ENCODE peak calls at places on chromosomes 2 and 18, in eight cellular contexts. R is GM12865, L is WTC11, M is astrocyte of the spinal cord, S is uterus, O is fibroblast of lung, J is GM06990, C is cardiac muscle cell. A is an unnamed sample.

GRCh38 chr18:38526922-38527321 is 961.3 kb upstream of the CELF4 start:
- DNase-seq in O (no peak), S (no peak), R (peak; percentile 40), M (no peak), L (no peak), C (no peak), J (no peak), A (no peak)

GRCh38 chr2:34305587-34305986 is 706.5 kb upstream of the FAM98A start:
- DNase-seq in M (no peak), C (no peak), O (no peak), J (no peak), R (no peak), S (no peak), L (no peak), A (no peak)

GRCh38 chr2:168758970-168759820 is 43.2 kb upstream of the NOSTRIN start:
- DNase-seq in O (peak; percentile 69), L (no peak), S (peak; percentile 31), C (peak; percentile 76), M (peak; percentile 57), J (no peak), R (peak; percentile 58), A (no peak)

GRCh38 chr2:72819501-72819900 is 6.3 kb downstream of the EXOC6B start:
- DNase-seq in O (no peak), C (no peak), S (no peak), J (no peak), M (no peak), R (no peak), L (no peak), A (no peak)

GRCh38 chr2:191152841-191153240 is 2.0 kb upstream of the STAT4 start:
- DNase-seq in M (peak; percentile 49), J (no peak), S (no peak), C (peak; percentile 47), O (no peak), L (no peak), R (peak; percentile 32), A (no peak)

GRCh38 chr2:161136696-161137324 is 23.4 kb upstream of the TANK start:
- DNase-seq in M (peak; percentile 12), L (no peak), C (peak; percentile 56), S (no peak), O (no peak), R (peak; percentile 91), J (peak; percentile 56), A (no peak)

GRCh38 chr2:107062599-107063196 is 176.7 kb upstream of the ST6GAL2 start:
- DNase-seq in O (no peak), R (no peak), J (no peak), L (no peak), S (no peak), C (no peak), M (no peak), A (no peak)

GRCh38 chr2:229980440-229981184 is 58.3 kb downstream of the FBXO36 start:
- DNase-seq in C (peak; percentile 87), L (peak; percentile 13), J (peak; percentile 39), R (peak; percentile 68), O (peak; percentile 39), M (peak; percentile 81), S (peak; percentile 69), A (no peak)

GRCh38 chr2:240713928-240714746 is 22.5 kb downstream of the AQP12A start:
- DNase-seq in M (no peak), L (no peak), C (no peak), O (no peak), R (no peak), J (no peak), S (no peak), A (no peak)

GRCh38 chr2:213934560-213934959 is 476.3 kb upstream of the VWC2L start:
- DNase-seq in L (no peak), S (no peak), M (peak; percentile 12), J (peak; percentile 26), O (peak; percentile 9), C (peak; percentile 16), R (peak; percentile 69), A (no peak)

GRCh38 chr2:64251497-64252277 is 107.5 kb upstream of the PELI1 start:
- DNase-seq in S (no peak), C (no peak), R (no peak), M (no peak), J (no peak), O (no peak), L (peak; percentile 44), A (no peak)

GRCh38 chr18:4233468-4233867 is 221.6 kb downstream of the DLGAP1 start:
- DNase-seq in J (no peak), C (no peak), R (no peak), L (no peak), M (no peak), S (no peak), O (no peak), A (no peak)

GRCh38 chr2:195779491-195779890 is 122.5 kb downstream of the SLC39A10 start:
- DNase-seq in S (no peak), L (no peak), C (peak; percentile 2), O (no peak), J (no peak), M (no peak), R (no peak), A (no peak)

GRCh38 chr18:12750708-12751502 is 48.1 kb downstream of the PSMG2 start:
- DNase-seq in R (no peak), M (no peak), C (no peak), J (no peak), L (no peak), O (no peak), S (no peak), A (no peak)

GRCh38 chr2:21260316-21260715 is 136.5 kb downstream of the TDRD15 start:
- DNase-seq in M (no peak), R (no peak), O (no peak), L (no peak), S (no peak), C (no peak), J (no peak), A (no peak)

GRCh38 chr18:31741096-31741735 is 19.5 kb downstream of the SLC25A52 start:
- DNase-seq in M (peak; percentile 43), L (peak; percentile 63), J (no peak), R (peak; percentile 59), C (peak; percentile 61), S (peak; percentile 42), O (peak; percentile 49), A (no peak)

GRCh38 chr2:222859786-222860726 is 780 bp upstream of the ACSL3 start:
- DNase-seq in J (no peak), S (peak; percentile 59), O (peak; percentile 87), L (peak; percentile 30), C (peak; percentile 84), R (no peak), M (peak; percentile 54), A (no peak)

GRCh38 chr2:179107179-179107541 is 57.2 kb upstream of the CCDC141 start:
- DNase-seq in S (no peak), M (no peak), R (no peak), O (no peak), L (no peak), J (no peak), C (no peak), A (no peak)

DNA sequence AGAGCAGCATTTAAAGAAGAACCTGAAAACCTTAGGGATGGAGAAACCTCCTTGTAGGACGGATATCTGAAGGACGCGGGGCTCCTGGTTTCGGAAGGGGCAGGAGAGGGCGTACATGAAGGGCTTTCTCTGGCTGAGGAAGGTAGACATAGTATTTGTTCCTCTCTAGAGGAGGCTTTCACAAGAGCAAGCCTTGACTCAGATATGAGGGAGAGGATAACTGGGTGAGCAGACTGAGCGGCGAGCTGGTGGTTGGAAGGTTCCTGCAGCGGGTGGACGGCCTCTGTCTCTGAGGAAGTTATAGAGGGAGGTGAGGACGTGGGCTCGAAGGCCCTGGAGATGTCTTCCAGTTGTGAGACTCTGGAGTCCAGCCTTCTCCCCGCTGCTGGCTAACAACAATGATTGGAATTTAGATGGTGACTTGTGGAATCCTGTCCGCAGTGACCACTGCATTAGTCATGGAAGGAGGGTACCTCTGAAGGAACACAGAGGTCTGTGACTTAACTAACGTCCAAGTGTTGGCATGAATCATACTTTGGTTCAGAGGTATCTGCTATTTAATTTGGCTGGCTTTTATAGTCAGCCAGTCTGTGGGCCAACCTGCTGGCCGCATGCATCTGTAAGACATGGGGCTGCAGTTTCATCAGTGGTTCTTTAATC is 80.9 kb downstream of the ASAP2 start:
- DNase-seq in O (peak; percentile 95), R (no peak), S (no peak), J (no peak), C (peak; percentile 97), L (no peak), M (peak; percentile 98), A (no peak)
- TF ChIP-seq CTCF in O (no peak), R (no peak), S (no peak), J (no peak), C (no peak), L (no peak), M (no peak), A (no peak)

DNA sequence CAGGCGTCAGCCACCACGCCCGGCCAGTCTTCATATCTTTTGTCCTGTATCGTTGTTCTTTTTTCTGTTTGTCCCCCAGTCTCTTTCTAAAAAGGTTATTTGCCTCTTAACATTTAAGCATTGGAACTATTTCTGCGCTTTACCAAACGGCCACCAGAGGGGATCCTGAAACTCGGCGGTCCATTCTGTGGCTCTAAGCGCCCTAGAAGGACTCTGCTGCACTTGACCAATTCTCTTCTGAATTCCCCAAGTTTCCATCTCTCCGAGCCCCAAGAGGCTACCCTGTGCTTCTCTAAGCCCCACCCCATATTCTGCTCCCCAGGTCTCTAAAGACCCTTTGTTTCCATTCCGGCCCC is 33.1 kb upstream of the REG3G start:
- DNase-seq in J (no peak), C (peak; percentile 10), O (no peak), L (peak; percentile 53), R (no peak), S (no peak), M (peak; percentile 2), A (peak; percentile 31)
- TF ChIP-seq CTCF in J (peak; percentile 32), C (peak; percentile 30), O (no peak), L (peak; percentile 38), R (peak; percentile 26), S (no peak), M (peak; percentile 34), A (peak; percentile 46)

DNA sequence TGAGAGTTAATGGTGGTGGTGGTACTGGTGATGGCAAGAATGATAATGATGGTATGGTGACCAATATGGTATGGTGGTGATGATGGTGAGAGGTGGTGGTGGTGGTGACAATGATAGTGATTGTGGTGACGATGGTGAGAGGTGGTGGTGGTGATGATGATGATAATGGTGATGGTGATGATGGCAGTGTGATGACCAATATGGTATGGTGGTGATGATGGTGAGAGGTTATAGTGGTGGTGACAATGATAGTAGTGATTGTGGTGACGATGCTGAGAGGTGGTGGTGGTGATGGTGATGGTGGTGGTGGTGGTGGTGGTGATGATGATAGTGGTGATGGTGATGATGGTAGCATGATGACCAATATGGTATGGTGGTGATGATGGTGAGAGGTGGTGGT is 169.2 kb downstream of the GBX2 start:
- DNase-seq in O (no peak), J (no peak), L (no peak), S (no peak), C (no peak), R (no peak), M (no peak), A (no peak)
- TF ChIP-seq CTCF in O (no peak), J (no peak), L (no peak), S (no peak), C (no peak), R (no peak), M (no peak), A (no peak)

DNA sequence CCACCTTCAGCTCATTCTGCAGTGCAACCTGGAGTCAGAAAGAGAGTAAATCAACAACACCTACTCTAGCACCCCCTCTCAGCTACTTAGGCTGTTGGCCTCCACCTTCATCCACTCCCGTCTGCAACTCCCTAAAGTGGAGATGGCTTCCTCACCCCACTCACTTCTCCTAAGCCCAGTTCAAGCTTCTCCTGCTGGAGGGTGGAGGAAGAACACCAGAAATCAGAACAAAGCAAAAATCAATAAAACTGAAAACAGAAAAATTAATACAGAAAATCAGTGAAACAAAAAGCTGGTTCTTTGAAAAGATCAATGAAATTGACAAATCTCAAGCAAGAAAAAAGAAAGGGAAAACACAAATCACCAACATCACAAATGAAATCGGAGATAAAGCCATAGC is 191.7 kb downstream of the ANAPC1 start:
- DNase-seq in J (no peak), S (no peak), O (no peak), L (no peak), M (no peak), R (no peak), C (no peak), A (no peak)
- TF ChIP-seq CTCF in J (no peak), S (no peak), O (no peak), L (no peak), M (peak; percentile 1), R (no peak), C (no peak), A (no peak)

A was measured in D721Med.